ENCODE peak calls at places on chromosomes 5 and 9, in six cellular contexts. U, Z, D, O, T and K are unnamed samples.

GRCh38 chr9:84387821-84388220 is 47.3 kb upstream of the SLC28A3 start:
- DNase-seq in O (no peak), U (no peak), T (no peak), Z (no peak), D (no peak), K (no peak)

GRCh38 chr9:130791279-130791894 is 43.7 kb upstream of the ABL1 start:
- DNase-seq in Z (no peak), D (no peak), O (no peak), U (no peak), T (no peak), K (no peak)

GRCh38 chr5:38463634-38464521 is 92.6 kb downstream of the LIFR start:
- DNase-seq in Z (no peak), T (no peak), O (no peak), D (no peak), U (no peak), K (no peak)

GRCh38 chr5:172453986-172454354 is 355 bp downstream of the SH3PXD2B start:
- DNase-seq in O (no peak), T (no peak), D (no peak), Z (peak), U (no peak), K (no peak)

GRCh38 chr5:173430394-173430793 is 102.2 kb upstream of the STC2 start:
- DNase-seq in O (no peak), T (no peak), Z (no peak), U (no peak), D (no peak), K (no peak)

GRCh38 chr9:130528674-130529073 is 50.7 kb upstream of the FUBP3 start:
- DNase-seq in D (no peak), O (no peak), Z (no peak), U (no peak), T (no peak), K (no peak)

GRCh38 chr5:121366515-121366914 is 485.2 kb upstream of the FTMT start:
- DNase-seq in Z (no peak), D (no peak), O (no peak), T (no peak), U (no peak), K (no peak)

GRCh38 chr9:95124582-95125359 is 192.7 kb downstream of the FANCC start:
- DNase-seq in T (no peak), Z (peak), D (no peak), U (no peak), O (no peak), K (no peak)

GRCh38 chr9:137194388-137194787 is 5.9 kb downstream of the SSNA1 start:
- DNase-seq in U (no peak), Z (no peak), T (no peak), O (no peak), D (peak), K (no peak)

GRCh38 chr9:134629061-134629585 is 12.5 kb upstream of the COL5A1 start:
- DNase-seq in U (no peak), O (no peak), Z (no peak), D (peak), T (no peak), K (no peak)

GRCh38 chr9:80061940-80062339 is 490.2 kb downstream of the TLE4 start:
- DNase-seq in D (no peak), U (no peak), O (no peak), Z (peak), T (no peak), K (no peak)

GRCh38 chr5:31161772-31162171 is 31.7 kb upstream of the CDH6 start:
- DNase-seq in D (no peak), U (no peak), O (no peak), T (no peak), Z (peak), K (no peak)

GRCh38 chr5:53399921-53400697 is 80.3 kb upstream of the FST start:
- DNase-seq in U (no peak), D (no peak), O (no peak), T (no peak), Z (no peak), K (no peak)

GRCh38 chr5:136275601-136276000 is 82.6 kb upstream of the SMIM32 start:
- DNase-seq in T (no peak), D (no peak), O (no peak), Z (no peak), U (no peak), K (no peak)

GRCh38 chr5:95731571-95732554 is 727 bp downstream of the RHOBTB3 start:
- DNase-seq in U (peak), D (peak), O (no peak), T (peak), Z (peak), K (peak)

GRCh38 chr5:82295144-82295543 is 17.0 kb upstream of the RPS23 start:
- DNase-seq in T (no peak), O (no peak), Z (peak), U (no peak), D (no peak), K (no peak)

GRCh38 chr9:34988218-34989055 is 1.1 kb upstream of the DNAJB5 start:
- DNase-seq in Z (peak), D (peak), O (no peak), T (peak), U (peak), K (peak)

GRCh38 chr5:53031695-53032096 is 42.5 kb downstream of the ITGA2 start:
- DNase-seq in D (no peak), Z (peak), O (no peak), U (no peak), T (peak), K (no peak)

GRCh38 chr5:152956943-152957613 is 533.4 kb upstream of the GRIA1 start:
- DNase-seq in U (no peak), T (no peak), O (no peak), D (no peak), Z (no peak), K (no peak)

GRCh38 chr5:72178910-72179815 is 71.9 kb downstream of the MAP1B start:
- DNase-seq in Z (peak), D (peak), U (no peak), O (no peak), T (no peak), K (no peak)

GRCh38 chr5:108146222-108146621 is 235.7 kb downstream of the FBXL17 start:
- DNase-seq in D (no peak), O (no peak), T (no peak), Z (no peak), U (no peak), K (no peak)

GRCh38 chr9:16450578-16450977 is 419.9 kb downstream of the BNC2 start:
- DNase-seq in Z (no peak), T (no peak), U (no peak), D (no peak), O (no peak), K (no peak)

GRCh38 chr5:26343801-26344310 is 694.5 kb downstream of the CDH9 start:
- DNase-seq in D (no peak), Z (no peak), U (no peak), T (no peak), O (no peak), K (no peak)

GRCh38 chr5:28958581-28958980 is 1920.2 kb upstream of the CDH9 start:
- DNase-seq in Z (no peak), T (no peak), D (no peak), O (no peak), U (no peak), K (no peak)

GRCh38 chr5:17918373-17919104 is 284.3 kb downstream of the TAF11L14 start:
- DNase-seq in T (no peak), U (no peak), Z (peak), O (no peak), D (no peak), K (no peak)

GRCh38 chr9:35771079-35771441 is 17.0 kb upstream of the MSMP start:
- DNase-seq in O (no peak), D (no peak), U (no peak), Z (no peak), T (no peak), K (no peak)

GRCh38 chr5:133580618-133581017 is 31.7 kb downstream of the FSTL4 start:
- DNase-seq in T (no peak), D (no peak), U (no peak), Z (peak), O (no peak), K (no peak)

GRCh38 chr9:124661184-124661755 is 109.8 kb downstream of the NR6A1 start:
- DNase-seq in U (no peak), T (no peak), O (no peak), Z (no peak), D (no peak), K (no peak)